ENCODE peak calls at places on chromosomes 16 and 17, in four cellular contexts. A is GM23248, U is heart right ventricle, O is mesendoderm. G is an unnamed sample.

GRCh38 chr16:13333336-13333735 is 431.9 kb downstream of the SHISA9 start:
- DNase-seq in A (no peak), U (no peak), O (no peak), G (no peak)

GRCh38 chr17:78346605-78347250 is 13.1 kb downstream of the SOCS3 start:
- DNase-seq in A (peak; percentile 61), U (no peak), O (no peak), G (no peak)

GRCh38 chr17:75124041-75124818 is 7.3 kb downstream of the NT5C start:
- DNase-seq in A (peak; percentile 18), U (peak; percentile 40), O (no peak), G (peak; percentile 78)

GRCh38 chr17:63772801-63773271 is 561 bp downstream of the CCDC47 start:
- DNase-seq in A (peak; percentile 49), U (no peak), O (peak; percentile 11), G (no peak)

GRCh38 chr16:31138621-31139578 is 3.4 kb upstream of the PRSS8 start:
- DNase-seq in A (peak; percentile 60), U (no peak), O (peak; percentile 89), G (peak; percentile 87)

GRCh38 chr16:89013692-89014455 is 36.9 kb upstream of the CBFA2T3 start:
- DNase-seq in A (no peak), U (no peak), O (no peak), G (peak; percentile 26)

GRCh38 chr17:58329035-58329807 is 626 bp upstream of the TSPOAP1 start:
- DNase-seq in A (no peak), U (no peak), O (peak; percentile 42), G (peak; percentile 78)

GRCh38 chr17:17324616-17325015 is 21.4 kb downstream of the NT5M start:
- DNase-seq in A (no peak), U (no peak), O (no peak), G (no peak)

GRCh38 chr16:60682219-60682618 is 1354.0 kb downstream of the CDH8 start:
- DNase-seq in A (no peak), U (no peak), O (no peak), G (no peak)

GRCh38 chr17:44786551-44787081 is 27.8 kb downstream of the ADAM11 start:
- DNase-seq in A (no peak), U (peak; percentile 73), O (no peak), G (no peak)

GRCh38 chr16:20918486-20919239 is 18.1 kb downstream of the LYRM1 start:
- DNase-seq in A (peak; percentile 90), U (peak; percentile 72), O (no peak), G (no peak)

GRCh38 chr17:45861185-45861584 is 16.5 kb downstream of the SPPL2C start:
- DNase-seq in A (no peak), U (no peak), O (no peak), G (no peak)

GRCh38 chr17:29717817-29718216 is 95.1 kb upstream of the CORO6 start:
- DNase-seq in A (no peak), U (no peak), O (no peak), G (no peak)

GRCh38 chr16:67155305-67156145 is 4.2 kb downstream of the TRADD start:
- DNase-seq in A (peak; percentile 90), U (peak; percentile 66), O (peak; percentile 82), G (peak; percentile 92)

GRCh38 chr17:59844884-59845594 is 47.7 kb downstream of the TUBD1 start:
- DNase-seq in A (peak; percentile 36), U (no peak), O (no peak), G (no peak)

GRCh38 chr17:29158515-29159275 is 21.5 kb downstream of the MYO18A start:
- DNase-seq in A (peak; percentile 32), U (no peak), O (peak; percentile 52), G (no peak)

GRCh38 chr16:22214402-22214801 is 8.3 kb downstream of the EEF2K start:
- DNase-seq in A (no peak), U (no peak), O (no peak), G (no peak)

DNA sequence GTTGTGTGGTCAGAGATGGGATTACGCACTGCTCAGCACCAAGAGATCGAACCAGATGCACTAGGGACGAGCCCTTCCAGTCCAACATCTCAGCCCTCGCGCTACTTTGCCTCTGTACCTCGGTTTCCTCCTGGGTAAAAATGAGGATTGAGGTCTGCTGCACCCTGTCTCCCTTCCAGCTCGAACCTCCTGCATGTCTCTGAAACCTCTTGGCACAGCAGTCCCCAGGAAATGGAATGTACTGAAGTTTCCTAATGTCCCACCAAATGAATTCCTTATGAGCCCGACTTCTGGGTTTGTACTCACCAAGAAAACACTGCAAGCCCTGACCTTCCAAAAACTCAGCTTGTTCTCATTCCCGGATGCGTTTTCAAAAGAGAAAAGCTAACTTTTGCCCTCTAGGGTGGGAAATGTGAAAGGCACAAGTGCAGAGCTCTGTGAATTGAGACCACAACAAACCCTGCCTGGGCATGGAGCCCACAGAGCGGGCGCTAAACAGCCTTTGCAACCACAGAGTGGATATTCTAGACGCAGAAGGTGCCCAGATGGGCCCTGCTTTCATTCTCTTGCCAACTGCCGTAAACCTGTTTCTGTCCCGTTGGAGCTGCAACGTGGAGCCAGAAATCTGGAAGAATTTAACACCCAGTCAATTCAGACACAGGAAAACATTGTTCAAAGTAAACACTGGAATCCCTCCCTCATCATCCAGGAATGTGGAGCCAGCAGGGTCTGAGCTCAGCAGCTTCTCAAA is 10.3 kb downstream of the CDRT4 start:
- DNase-seq in A (peak; percentile 87), U (peak; percentile 70), O (peak; percentile 69), G (peak; percentile 71)
- H3K27ac ChIP-seq in A (peak overlapping the region; percentile 70), U (peak overlapping the region; percentile 75), O (no peak overlapping the region), G (peak overlapping the region; percentile 83)

GRCh38 chr17:81601525-81602120 is 35.3 kb downstream of the NPLOC4 start:
- DNase-seq in A (peak; percentile 79), U (peak; percentile 38), O (peak; percentile 68), G (no peak)
- H3K4me1 ChIP-seq in A (peaks cover 21% of the 10 kb centered on the region), U (no peaks in the 10 kb centered on the region), O (no peaks in the 10 kb centered on the region), G (no peaks in the 10 kb centered on the region)

DNA sequence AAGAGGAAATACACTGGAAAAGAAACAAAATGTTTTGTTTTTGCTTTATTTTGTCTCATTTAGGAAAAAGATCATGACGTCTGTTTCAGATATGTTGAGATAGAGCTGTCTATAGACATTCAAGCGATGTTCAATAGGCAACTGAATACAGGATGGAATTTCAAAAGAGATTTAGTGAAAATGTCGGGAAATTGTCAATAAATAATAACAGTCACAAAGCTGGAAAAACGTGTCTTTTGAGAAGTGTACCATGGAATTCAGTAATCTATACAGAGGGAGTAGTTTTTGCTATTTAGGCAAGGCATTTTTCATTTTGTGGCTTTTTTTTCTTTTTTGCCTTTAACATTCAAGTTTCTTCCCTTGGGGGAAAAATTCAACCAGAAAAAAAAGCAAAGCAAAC is 33.0 kb downstream of the TMEM100 start:
- DNase-seq in A (no peak), U (no peak), O (no peak), G (no peak)
- H3K27me3 ChIP-seq in A (no peaks in the 10 kb centered on the region), U (no peaks in the 10 kb centered on the region), O (no peaks in the 10 kb centered on the region), G (no peaks in the 10 kb centered on the region)

GRCh38 chr17:72516772-72517399 is 396.1 kb downstream of the SOX9 start:
- DNase-seq in A (peak; percentile 12), U (no peak), O (no peak), G (no peak)

GRCh38 chr17:72519598-72519936 is 398.7 kb downstream of the SOX9 start:
- DNase-seq in A (no peak), U (no peak), O (no peak), G (no peak)

GRCh38 chr17:72518333-72518732 is 397.5 kb downstream of the SOX9 start:
- DNase-seq in A (no peak), U (no peak), O (no peak), G (no peak)

GRCh38 chr17:72518810-72519597 is 398.2 kb downstream of the SOX9 start:
- DNase-seq in A (no peak), U (no peak), O (no peak), G (no peak)

DNA sequence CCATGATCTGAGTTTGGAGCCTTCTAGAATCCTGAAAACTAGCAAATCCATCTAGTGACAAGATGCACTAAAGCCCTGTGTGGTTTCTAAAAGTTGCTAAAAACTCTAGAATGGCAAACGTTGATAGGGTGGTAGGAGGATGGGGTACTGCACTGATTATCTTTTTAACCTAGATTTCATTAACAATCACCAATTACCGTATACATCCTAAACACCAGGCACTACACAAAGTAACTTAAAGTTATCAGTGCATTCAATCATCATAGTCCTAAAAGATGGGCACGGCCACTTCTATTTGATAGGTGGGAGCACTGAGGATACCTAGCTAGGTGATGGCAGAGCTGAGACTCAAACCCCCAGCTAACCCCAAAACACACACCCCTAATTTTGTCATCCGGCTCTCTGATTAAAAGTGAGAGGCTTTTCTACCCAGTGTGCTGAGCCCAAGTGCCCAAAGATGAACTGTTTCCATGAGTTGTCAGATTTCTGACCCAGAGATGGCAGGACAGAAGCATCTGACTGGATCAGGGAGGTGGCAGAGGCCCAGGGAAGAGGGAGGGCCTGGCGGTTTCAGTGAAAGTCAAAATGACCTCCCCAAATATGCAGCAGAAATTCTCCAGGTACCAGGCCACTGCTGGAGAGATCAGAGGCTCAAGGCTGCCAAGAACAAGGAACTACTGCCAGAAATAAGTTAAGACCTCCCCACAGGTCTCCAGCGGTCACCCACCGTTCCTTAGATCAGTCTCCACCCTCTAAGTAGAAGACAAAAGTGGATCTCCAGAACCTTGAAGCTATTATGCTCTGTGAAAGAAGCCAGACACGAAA is 396.8 kb downstream of the SOX9 start:
- DNase-seq in A (no peak), U (no peak), O (no peak), G (no peak)
- H3K27ac ChIP-seq in A (no peak overlapping the region), U (no peak overlapping the region), O (no peak overlapping the region), G (no peak overlapping the region)

GRCh38 chr17:57091186-57091618 is 6.2 kb downstream of the AKAP1 start:
- DNase-seq in A (no peak), U (peak; percentile 84), O (no peak), G (peak; percentile 74)
- H3K4me1 ChIP-seq in A (no peaks in the 10 kb centered on the region), U (peaks cover 21% of the 10 kb centered on the region), O (peaks cover 9% of the 10 kb centered on the region), G (peaks cover 25% of the 10 kb centered on the region)

DNA sequence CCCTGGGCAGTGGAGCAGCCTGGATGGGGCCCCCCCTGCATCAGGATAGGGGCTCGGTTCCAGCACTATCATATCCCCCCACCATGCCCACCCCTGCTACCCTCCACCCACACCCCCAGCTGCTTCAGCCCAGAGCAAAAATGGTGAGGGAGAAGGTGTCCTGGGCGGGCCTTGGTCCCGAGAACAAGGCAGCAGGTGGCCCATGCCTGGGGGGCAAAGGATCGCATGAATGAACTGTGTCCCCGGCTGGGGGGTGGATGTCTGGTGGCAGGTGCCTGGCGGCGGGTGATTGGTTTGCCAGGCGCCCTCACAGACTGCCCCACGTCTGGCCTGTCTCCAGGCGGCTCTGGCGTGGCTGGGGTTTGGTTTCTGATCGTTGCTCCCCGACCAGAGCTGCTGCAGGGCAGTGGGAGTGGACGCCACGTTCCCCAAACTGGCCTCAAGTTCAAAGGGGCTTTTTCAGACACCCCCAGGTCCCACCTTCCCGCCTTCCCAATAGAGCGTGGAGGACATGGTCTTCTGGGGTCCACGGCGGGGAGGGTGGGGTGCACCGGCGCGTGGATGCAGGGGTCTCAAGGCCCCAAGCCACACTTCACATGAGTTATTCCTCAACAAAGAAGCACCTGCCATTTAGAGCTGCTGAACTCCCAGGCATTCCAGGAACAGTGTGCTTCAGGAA is 12.6 kb downstream of the UTS2R start:
- DNase-seq in A (no peak), U (no peak), O (no peak), G (peak; percentile 41)
- H3K27me3 ChIP-seq in A (peaks cover 12% of the 10 kb centered on the region), U (peaks cover 17% of the 10 kb centered on the region), O (no peaks in the 10 kb centered on the region), G (no peaks in the 10 kb centered on the region)

G was measured in aorta.